ENCODE peak calls at places on chromosomes 13 and 19, in four cellular contexts. One of them, this sample, is unnamed. For H3K9me3, the result is how much of the 10 kb centered on the place peaks cover.

GRCh38 chr13:34391071-34391470 is 551.0 kb upstream of the NBEA start:
- DNase-seq in left ventricle myocardium inferior: no peak
- DNase-seq in heart left ventricle: no peak
- DNase-seq in CD4-positive, alpha-beta memory T cell: no peak
- DNase-seq in this sample: no peak

GRCh38 chr13:97600438-97601080 is 166.6 kb downstream of the RAP2A start:
- DNase-seq in left ventricle myocardium inferior: no peak
- DNase-seq in heart left ventricle: no peak
- DNase-seq in CD4-positive, alpha-beta memory T cell: no peak
- DNase-seq in this sample: no peak

GRCh38 chr19:47723573-47723923 is 10.3 kb downstream of the EHD2 start:
- DNase-seq in left ventricle myocardium inferior: peak
- DNase-seq in heart left ventricle: peak
- DNase-seq in CD4-positive, alpha-beta memory T cell: no peak
- DNase-seq in this sample: no peak

GRCh38 chr19:39237200-39238184 is 7.3 kb downstream of the IFNL3 start:
- DNase-seq in left ventricle myocardium inferior: no peak
- DNase-seq in heart left ventricle: no peak
- DNase-seq in CD4-positive, alpha-beta memory T cell: peak
- DNase-seq in this sample: peak

GRCh38 chr13:110454956-110455355 is 106.6 kb downstream of the RAB20 start:
- DNase-seq in left ventricle myocardium inferior: peak
- DNase-seq in heart left ventricle: no peak
- DNase-seq in CD4-positive, alpha-beta memory T cell: no peak
- DNase-seq in this sample: no peak

GRCh38 chr19:17846146-17846545 is 1.6 kb downstream of the JAK3 start:
- DNase-seq in left ventricle myocardium inferior: no peak
- DNase-seq in heart left ventricle: no peak
- DNase-seq in CD4-positive, alpha-beta memory T cell: peak
- DNase-seq in this sample: no peak

GRCh38 chr19:56671613-56671994 is at the start of gene ZNF835:
- DNase-seq in left ventricle myocardium inferior: peak
- DNase-seq in heart left ventricle: peak
- DNase-seq in CD4-positive, alpha-beta memory T cell: peak
- DNase-seq in this sample: peak

GRCh38 chr13:80783926-80784325 is 443.0 kb upstream of the SPRY2 start:
- DNase-seq in left ventricle myocardium inferior: no peak
- DNase-seq in heart left ventricle: no peak
- DNase-seq in CD4-positive, alpha-beta memory T cell: no peak
- DNase-seq in this sample: no peak

GRCh38 chr19:33279430-33280350 is 22.6 kb downstream of the CEBPA start:
- DNase-seq in left ventricle myocardium inferior: no peak
- DNase-seq in heart left ventricle: no peak
- DNase-seq in CD4-positive, alpha-beta memory T cell: no peak
- DNase-seq in this sample: no peak

GRCh38 chr13:34833562-34834182 is 108.4 kb upstream of the NBEA start:
- DNase-seq in left ventricle myocardium inferior: no peak
- DNase-seq in heart left ventricle: no peak
- DNase-seq in CD4-positive, alpha-beta memory T cell: no peak
- DNase-seq in this sample: no peak

GRCh38 chr13:101473458-101473857 is 21.0 kb downstream of the ITGBL1 start:
- DNase-seq in left ventricle myocardium inferior: peak
- DNase-seq in heart left ventricle: no peak
- DNase-seq in CD4-positive, alpha-beta memory T cell: no peak
- DNase-seq in this sample: no peak

GRCh38 chr13:67281476-67281875 is 51.3 kb upstream of the PCDH9 start:
- DNase-seq in left ventricle myocardium inferior: no peak
- DNase-seq in heart left ventricle: no peak
- DNase-seq in CD4-positive, alpha-beta memory T cell: no peak
- DNase-seq in this sample: no peak

GRCh38 chr13:106570354-106570822 is 2.5 kb upstream of the ARGLU1 start:
- DNase-seq in left ventricle myocardium inferior: peak
- DNase-seq in heart left ventricle: peak
- DNase-seq in CD4-positive, alpha-beta memory T cell: no peak
- DNase-seq in this sample: peak

GRCh38 chr19:31553844-31554215 is 204.6 kb upstream of the TSHZ3 start:
- DNase-seq in left ventricle myocardium inferior: no peak
- DNase-seq in heart left ventricle: no peak
- DNase-seq in CD4-positive, alpha-beta memory T cell: no peak
- DNase-seq in this sample: no peak

GRCh38 chr13:20969182-20969581 is 66.6 kb upstream of the XPO4 start:
- DNase-seq in left ventricle myocardium inferior: no peak
- DNase-seq in heart left ventricle: no peak
- DNase-seq in CD4-positive, alpha-beta memory T cell: no peak
- DNase-seq in this sample: no peak

GRCh38 chr19:57903298-57904174 is 12.9 kb downstream of the ZNF417 start:
- DNase-seq in left ventricle myocardium inferior: no peak
- DNase-seq in heart left ventricle: no peak
- DNase-seq in CD4-positive, alpha-beta memory T cell: peak
- DNase-seq in this sample: no peak

GRCh38 chr19:55526216-55527196 is 10.4 kb downstream of the SBK2 start:
- DNase-seq in left ventricle myocardium inferior: peak
- DNase-seq in heart left ventricle: peak
- DNase-seq in CD4-positive, alpha-beta memory T cell: no peak
- DNase-seq in this sample: no peak

GRCh38 chr13:47133024-47133445 is 236.2 kb upstream of the HTR2A start:
- DNase-seq in left ventricle myocardium inferior: no peak
- DNase-seq in heart left ventricle: no peak
- DNase-seq in CD4-positive, alpha-beta memory T cell: no peak
- DNase-seq in this sample: no peak

GRCh38 chr19:4691383-4691782 is 21.2 kb upstream of the MYDGF start:
- DNase-seq in left ventricle myocardium inferior: peak
- DNase-seq in heart left ventricle: no peak
- DNase-seq in CD4-positive, alpha-beta memory T cell: no peak
- DNase-seq in this sample: no peak

GRCh38 chr13:83881917-83882625 is at the start of gene SLITRK1:
- DNase-seq in left ventricle myocardium inferior: no peak
- DNase-seq in heart left ventricle: no peak
- DNase-seq in CD4-positive, alpha-beta memory T cell: peak
- DNase-seq in this sample: peak

GRCh38 chr13:24727731-24728601 is 36.0 kb upstream of the RNF17 start:
- DNase-seq in left ventricle myocardium inferior: no peak
- DNase-seq in heart left ventricle: peak
- DNase-seq in CD4-positive, alpha-beta memory T cell: peak
- DNase-seq in this sample: peak

GRCh38 chr19:7868671-7869452 is 5.3 kb downstream of the PRR36 start:
- DNase-seq in left ventricle myocardium inferior: peak
- DNase-seq in heart left ventricle: peak
- DNase-seq in CD4-positive, alpha-beta memory T cell: peak
- DNase-seq in this sample: peak

GRCh38 chr19:39372047-39372802 is 18.7 kb downstream of the PAF1 start:
- DNase-seq in left ventricle myocardium inferior: peak
- DNase-seq in heart left ventricle: peak
- DNase-seq in CD4-positive, alpha-beta memory T cell: no peak
- DNase-seq in this sample: no peak

GRCh38 chr13:60454425-60454824 is 57.4 kb downstream of the TDRD3 start:
- DNase-seq in left ventricle myocardium inferior: no peak
- DNase-seq in heart left ventricle: no peak
- DNase-seq in CD4-positive, alpha-beta memory T cell: no peak
- DNase-seq in this sample: no peak

GRCh38 chr13:43786766-43787517 is at the start of gene ENOX1:
- DNase-seq in left ventricle myocardium inferior: peak
- DNase-seq in heart left ventricle: peak
- DNase-seq in CD4-positive, alpha-beta memory T cell: peak
- DNase-seq in this sample: peak

GRCh38 chr19:44499559-44499958 is 763 bp downstream of the ZNF180 start:
- DNase-seq in left ventricle myocardium inferior: no peak
- DNase-seq in heart left ventricle: no peak
- DNase-seq in CD4-positive, alpha-beta memory T cell: no peak
- DNase-seq in this sample: no peak

GRCh38 chr19:30785728-30786127 is 413.5 kb downstream of the ZNF536 start:
- DNase-seq in left ventricle myocardium inferior: no peak
- DNase-seq in heart left ventricle: no peak
- DNase-seq in CD4-positive, alpha-beta memory T cell: no peak
- DNase-seq in this sample: no peak

GRCh38 chr13:112968380-112968909 is 569 bp upstream of the MCF2L start:
- DNase-seq in left ventricle myocardium inferior: peak
- DNase-seq in heart left ventricle: no peak
- DNase-seq in CD4-positive, alpha-beta memory T cell: peak
- DNase-seq in this sample: peak

GRCh38 chr13:52779028-52779612 is 39.5 kb upstream of the CNMD start:
- DNase-seq in left ventricle myocardium inferior: no peak
- DNase-seq in heart left ventricle: no peak
- DNase-seq in CD4-positive, alpha-beta memory T cell: no peak
- DNase-seq in this sample: no peak

GRCh38 chr19:2332341-2333026 is 4.0 kb downstream of the SPPL2B start:
- DNase-seq in left ventricle myocardium inferior: peak
- DNase-seq in heart left ventricle: no peak
- DNase-seq in CD4-positive, alpha-beta memory T cell: peak
- DNase-seq in this sample: peak
- H3K4me3 ChIP-seq in left ventricle myocardium inferior: no peak
- H3K4me3 ChIP-seq in heart left ventricle: no peak
- H3K4me3 ChIP-seq in CD4-positive, alpha-beta memory T cell: no peak
- H3K4me3 ChIP-seq in this sample: no peak

GRCh38 chr13:27038323-27038722 is 133.3 kb downstream of the USP12 start:
- DNase-seq in left ventricle myocardium inferior: no peak
- DNase-seq in heart left ventricle: no peak
- DNase-seq in CD4-positive, alpha-beta memory T cell: no peak
- DNase-seq in this sample: no peak

GRCh38 chr13:27043013-27043412 is 128.6 kb downstream of the USP12 start:
- DNase-seq in left ventricle myocardium inferior: no peak
- DNase-seq in heart left ventricle: no peak
- DNase-seq in CD4-positive, alpha-beta memory T cell: no peak
- DNase-seq in this sample: no peak

GRCh38 chr13:27039171-27039701 is 132.4 kb downstream of the USP12 start:
- DNase-seq in left ventricle myocardium inferior: no peak
- DNase-seq in heart left ventricle: no peak
- DNase-seq in CD4-positive, alpha-beta memory T cell: no peak
- DNase-seq in this sample: no peak

GRCh38 chr13:27041341-27041740 is 130.3 kb downstream of the USP12 start:
- DNase-seq in left ventricle myocardium inferior: no peak
- DNase-seq in heart left ventricle: no peak
- DNase-seq in CD4-positive, alpha-beta memory T cell: no peak
- DNase-seq in this sample: no peak

GRCh38 chr13:27040826-27041108 is 130.8 kb downstream of the USP12 start:
- DNase-seq in left ventricle myocardium inferior: no peak
- DNase-seq in heart left ventricle: no peak
- DNase-seq in CD4-positive, alpha-beta memory T cell: no peak
- DNase-seq in this sample: no peak
- H3K27ac ChIP-seq in left ventricle myocardium inferior: no peak
- H3K27ac ChIP-seq in heart left ventricle: peak
- H3K27ac ChIP-seq in CD4-positive, alpha-beta memory T cell: no peak
- H3K27ac ChIP-seq in this sample: no peak

GRCh38 chr19:51200071-51200470 is 24.8 kb upstream of the CD33 start:
- DNase-seq in left ventricle myocardium inferior: no peak
- DNase-seq in heart left ventricle: no peak
- DNase-seq in CD4-positive, alpha-beta memory T cell: no peak
- DNase-seq in this sample: no peak
- H3K9me3 ChIP-seq in left ventricle myocardium inferior: under half
- H3K9me3 ChIP-seq in heart left ventricle: under half
- H3K9me3 ChIP-seq in CD4-positive, alpha-beta memory T cell: under half
- H3K9me3 ChIP-seq in this sample: under half

GRCh38 chr13:40932252-40932651 is 86.9 kb downstream of the ELF1 start:
- DNase-seq in left ventricle myocardium inferior: no peak
- DNase-seq in heart left ventricle: no peak
- DNase-seq in CD4-positive, alpha-beta memory T cell: no peak
- DNase-seq in this sample: no peak

GRCh38 chr13:40928980-40929379 is 90.1 kb downstream of the ELF1 start:
- DNase-seq in left ventricle myocardium inferior: no peak
- DNase-seq in heart left ventricle: no peak
- DNase-seq in CD4-positive, alpha-beta memory T cell: no peak
- DNase-seq in this sample: no peak

GRCh38 chr13:40927929-40928328 is 91.2 kb downstream of the ELF1 start:
- DNase-seq in left ventricle myocardium inferior: no peak
- DNase-seq in heart left ventricle: no peak
- DNase-seq in CD4-positive, alpha-beta memory T cell: no peak
- DNase-seq in this sample: no peak

GRCh38 chr13:40933508-40933907 is 85.6 kb downstream of the ELF1 start:
- DNase-seq in left ventricle myocardium inferior: no peak
- DNase-seq in heart left ventricle: no peak
- DNase-seq in CD4-positive, alpha-beta memory T cell: no peak
- DNase-seq in this sample: no peak
- H3K4me3 ChIP-seq in left ventricle myocardium inferior: no peak
- H3K4me3 ChIP-seq in heart left ventricle: no peak
- H3K4me3 ChIP-seq in CD4-positive, alpha-beta memory T cell: no peak
- H3K4me3 ChIP-seq in this sample: peak

DNA sequence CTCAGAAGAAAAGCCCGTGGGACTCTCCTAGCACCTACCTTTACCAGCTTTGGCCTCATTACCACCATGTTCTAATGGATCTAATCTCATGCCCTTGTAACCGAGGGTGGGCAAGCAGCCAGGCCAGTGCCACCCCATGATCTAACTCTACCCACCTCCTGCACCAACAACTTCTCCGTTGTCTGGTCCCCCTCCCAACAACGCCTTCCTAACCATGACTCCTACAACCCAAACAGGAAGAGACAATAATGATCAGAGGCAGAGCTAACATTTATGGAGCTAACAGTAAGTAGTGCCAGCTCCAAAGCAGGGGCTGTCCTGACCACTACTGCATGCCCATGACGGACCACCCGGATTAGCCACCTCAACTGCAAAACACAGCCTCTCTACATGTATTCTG is 3.5 kb downstream of the USP12 start:
- DNase-seq in left ventricle myocardium inferior: no peak
- DNase-seq in heart left ventricle: no peak
- DNase-seq in CD4-positive, alpha-beta memory T cell: no peak
- DNase-seq in this sample: no peak
- H3K27ac ChIP-seq in left ventricle myocardium inferior: peak
- H3K27ac ChIP-seq in heart left ventricle: peak
- H3K27ac ChIP-seq in CD4-positive, alpha-beta memory T cell: no peak
- H3K27ac ChIP-seq in this sample: peak

DNA sequence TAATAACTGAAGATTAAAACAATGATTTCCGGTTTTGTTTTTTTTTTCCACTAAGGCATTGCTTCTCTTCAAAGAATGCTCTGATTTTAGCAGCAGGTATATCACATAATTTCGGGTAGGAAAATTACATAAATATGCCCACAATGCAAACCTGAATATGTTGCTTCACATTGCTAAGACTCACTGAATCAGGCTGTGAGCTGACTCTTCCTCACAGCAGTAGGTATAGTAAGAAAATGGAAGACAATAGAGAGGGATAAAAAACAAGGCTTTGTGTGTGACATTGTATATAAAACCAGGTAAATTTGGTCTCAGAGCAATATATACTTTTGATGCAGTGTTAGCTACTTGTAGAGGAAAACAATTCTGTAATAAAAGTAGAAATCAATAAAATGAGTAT is 1355.0 kb downstream of the OLFM4 start:
- DNase-seq in left ventricle myocardium inferior: no peak
- DNase-seq in heart left ventricle: no peak
- DNase-seq in CD4-positive, alpha-beta memory T cell: no peak
- DNase-seq in this sample: no peak
- H3K9me3 ChIP-seq in left ventricle myocardium inferior: under half
- H3K9me3 ChIP-seq in heart left ventricle: under half
- H3K9me3 ChIP-seq in CD4-positive, alpha-beta memory T cell: under half
- H3K9me3 ChIP-seq in this sample: under half

This sample was measured in CD4-positive, CD25-positive, alpha-beta regulatory T cell.